ENCODE peak calls at places on chromosomes 12 and 14, in ten cellular contexts. Q is cardiac fibroblast, P is keratinocyte, K is psoas muscle, F is lung, S is foreskin fibroblast, E is thoracic aorta, L is mucosa of descending colon, X is lower leg skin, V is suprapubic skin. D is an unnamed sample.

GRCh38 chr14:60815371-60815770 is 80.8 kb downstream of the MNAT1 start:
- DNase-seq in Q (no peak), P (no peak), K (no peak), F (no peak), S (peak), E (no peak), L (no peak), X (no peak), V (no peak), D (peak)

GRCh38 chr14:23639891-23640523 is 3.8 kb downstream of the DHRS2 start:
- DNase-seq in Q (peak), P (no peak), K (no peak), F (no peak), S (peak), E (no peak), L (no peak), X (peak), V (no peak), D (no peak)

GRCh38 chr12:45282411-45282810 is 66.5 kb downstream of the ANO6 start:
- DNase-seq in Q (no peak), P (no peak), K (no peak), F (no peak), S (no peak), E (no peak), L (peak), X (no peak), V (no peak), D (no peak)

GRCh38 chr14:23306113-23306411 is 571 bp upstream of the BCL2L2 start:
- DNase-seq in Q (no peak), P (no peak), K (no peak), F (no peak), S (peak), E (no peak), L (no peak), X (no peak), V (no peak), D (peak)

GRCh38 chr12:77893918-77894317 is 63.2 kb downstream of the NAV3 start:
- DNase-seq in Q (peak), P (no peak), K (no peak), F (no peak), S (peak), E (no peak), L (no peak), X (no peak), V (no peak), D (peak)

GRCh38 chr14:59657769-59658168 is 81.2 kb upstream of the CCDC175 start:
- DNase-seq in Q (no peak), P (no peak), K (no peak), F (no peak), S (no peak), E (no peak), L (no peak), X (no peak), V (no peak), D (no peak)

GRCh38 chr12:102114212-102114611 is 5.7 kb downstream of the NUP37 start:
- DNase-seq in Q (no peak), P (no peak), K (no peak), F (no peak), S (no peak), E (no peak), L (no peak), X (no peak), V (no peak), D (no peak)

GRCh38 chr14:30610719-30611388 is 11.3 kb upstream of the SCFD1 start:
- DNase-seq in Q (peak), P (peak), K (no peak), F (peak), S (peak), E (no peak), L (no peak), X (peak), V (no peak), D (peak)

GRCh38 chr12:68223067-68223747 is 2.4 kb downstream of the IL26 start:
- DNase-seq in Q (peak), P (peak), K (peak), F (peak), S (peak), E (peak), L (peak), X (peak), V (peak), D (peak)

GRCh38 chr12:1858456-1858855 is 38.1 kb downstream of the LRTM2 start:
- DNase-seq in Q (no peak), P (no peak), K (no peak), F (no peak), S (no peak), E (no peak), L (no peak), X (peak), V (no peak), D (no peak)

GRCh38 chr14:23057757-23058653 is 685 bp upstream of the CDH24 start:
- DNase-seq in Q (peak), P (no peak), K (peak), F (peak), S (peak), E (peak), L (peak), X (peak), V (peak), D (peak)

GRCh38 chr14:56854325-56854724 is 44.0 kb upstream of the OTX2 start:
- DNase-seq in Q (no peak), P (no peak), K (no peak), F (no peak), S (no peak), E (no peak), L (no peak), X (no peak), V (no peak), D (no peak)

GRCh38 chr14:97306133-97306784 is 509.1 kb downstream of the VRK1 start:
- DNase-seq in Q (no peak), P (no peak), K (no peak), F (no peak), S (no peak), E (no peak), L (no peak), X (no peak), V (no peak), D (no peak)

GRCh38 chr12:38159591-38160317 is 156.8 kb upstream of the ALG10B start:
- DNase-seq in Q (no peak), P (no peak), K (no peak), F (no peak), S (no peak), E (no peak), L (no peak), X (peak), V (no peak), D (no peak)

GRCh38 chr12:89225401-89225800 is 126.9 kb downstream of the DUSP6 start:
- DNase-seq in Q (peak), P (peak), K (peak), F (peak), S (peak), E (no peak), L (no peak), X (no peak), V (no peak), D (peak)

GRCh38 chr14:53549956-53550355 is 396.8 kb upstream of the DDHD1 start:
- DNase-seq in Q (no peak), P (no peak), K (no peak), F (no peak), S (no peak), E (no peak), L (no peak), X (no peak), V (no peak), D (no peak)

GRCh38 chr14:53547593-53547992 is 394.5 kb upstream of the DDHD1 start:
- DNase-seq in Q (no peak), P (no peak), K (no peak), F (no peak), S (no peak), E (no peak), L (no peak), X (no peak), V (no peak), D (no peak)

GRCh38 chr14:53550776-53551175 is 397.7 kb upstream of the DDHD1 start:
- DNase-seq in Q (no peak), P (no peak), K (no peak), F (no peak), S (no peak), E (no peak), L (no peak), X (no peak), V (no peak), D (no peak)

GRCh38 chr14:53542692-53543091 is 389.6 kb upstream of the DDHD1 start:
- DNase-seq in Q (peak), P (no peak), K (no peak), F (peak), S (peak), E (no peak), L (no peak), X (no peak), V (no peak), D (peak)

DNA sequence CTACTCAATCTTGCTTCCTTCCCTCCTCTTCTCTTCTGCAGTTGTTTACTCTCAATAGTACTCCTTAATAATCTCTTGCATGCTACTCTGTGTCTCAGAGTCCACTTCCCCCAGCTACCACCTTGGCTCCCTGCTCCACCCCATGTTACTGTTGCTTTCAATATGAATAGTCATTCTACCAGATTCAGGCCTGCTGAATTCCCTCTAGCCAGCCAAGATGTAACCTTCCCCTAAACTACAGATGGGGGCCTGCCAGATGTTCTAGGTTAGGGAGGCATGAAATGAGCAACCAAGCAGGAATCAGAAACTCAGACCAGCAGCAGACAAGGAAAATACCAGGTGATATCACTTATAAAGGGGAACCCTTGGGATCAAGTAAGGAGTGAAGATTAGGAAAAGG is 392.1 kb upstream of the DDHD1 start:
- DNase-seq in Q (no peak), P (no peak), K (no peak), F (no peak), S (peak), E (no peak), L (no peak), X (no peak), V (no peak), D (no peak)
- H3K4me3 ChIP-seq in Q (no peak), P (no peak), K (no peak), F (no peak), S (no peak), E (no peak), L (no peak), X (no peak), V (no peak), D (no peak)

GRCh38 chr14:73757876-73758391 is 43.8 kb upstream of the PNMA1 start:
- DNase-seq in Q (no peak), P (no peak), K (no peak), F (no peak), S (no peak), E (no peak), L (peak), X (peak), V (no peak), D (no peak)
- H3K4me3 ChIP-seq in Q (peak), P (peak), K (peak), F (peak), S (peak), E (peak), L (no peak), X (peak), V (peak), D (peak)

GRCh38 chr12:66188584-66189475 is at the start of gene IRAK3:
- DNase-seq in Q (peak), P (no peak), K (peak), F (peak), S (peak), E (peak), L (peak), X (peak), V (peak), D (no peak)

GRCh38 chr12:66194122-66194521 is 5.1 kb downstream of the IRAK3 start:
- DNase-seq in Q (no peak), P (no peak), K (no peak), F (no peak), S (no peak), E (no peak), L (no peak), X (no peak), V (no peak), D (no peak)

GRCh38 chr12:66190519-66191406 is 1.7 kb downstream of the IRAK3 start:
- DNase-seq in Q (peak), P (no peak), K (no peak), F (no peak), S (peak), E (no peak), L (no peak), X (no peak), V (no peak), D (peak)

GRCh38 chr12:66189476-66189823 is 436 bp downstream of the IRAK3 start:
- DNase-seq in Q (peak), P (no peak), K (no peak), F (no peak), S (peak), E (no peak), L (no peak), X (peak), V (no peak), D (no peak)

GRCh38 chr12:66191547-66192126 is 2.6 kb downstream of the IRAK3 start:
- DNase-seq in Q (no peak), P (no peak), K (no peak), F (no peak), S (no peak), E (no peak), L (no peak), X (no peak), V (no peak), D (no peak)
- H3K4me3 ChIP-seq in Q (no peak), P (no peak), K (no peak), F (no peak), S (no peak), E (peak), L (no peak), X (no peak), V (no peak), D (no peak)

DNA sequence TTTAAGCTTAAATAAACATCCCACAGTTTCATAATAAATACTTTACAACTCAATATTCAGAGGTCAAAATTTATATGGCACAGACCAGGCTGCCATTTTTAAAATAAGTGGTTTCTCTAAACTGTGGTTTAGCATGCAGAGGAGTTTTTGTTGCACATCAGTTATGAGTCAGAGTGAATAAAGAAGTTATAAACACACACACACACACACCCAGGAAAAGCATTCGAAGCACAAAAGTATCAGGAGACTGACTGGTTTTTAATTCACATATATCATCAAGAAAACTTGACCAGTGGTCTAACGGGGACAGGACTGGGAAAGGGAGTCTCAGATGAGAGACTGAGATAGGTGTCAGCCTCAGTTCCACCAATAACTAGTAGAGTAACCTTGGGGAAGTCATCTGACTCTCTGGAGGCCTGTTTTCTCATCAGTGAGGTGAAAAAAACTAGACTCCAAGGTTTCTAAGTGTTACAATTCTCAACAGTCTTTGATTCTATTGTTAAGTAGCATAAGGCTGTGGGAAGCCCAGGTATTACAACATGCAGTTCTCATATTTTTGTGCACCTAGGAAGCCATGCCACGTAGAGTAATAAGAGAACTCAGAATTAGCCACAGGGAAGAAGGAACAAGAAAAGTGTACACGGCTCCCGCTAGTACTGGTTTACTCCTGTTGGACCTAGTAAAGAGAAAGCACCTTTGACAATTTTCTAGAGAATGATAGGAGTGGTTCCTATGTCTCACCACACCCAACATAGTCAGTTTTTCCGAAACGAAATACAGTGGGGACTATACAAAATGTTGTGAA is 5.2 kb downstream of the PPTC7 start:
- DNase-seq in Q (peak), P (peak), K (no peak), F (no peak), S (peak), E (no peak), L (no peak), X (no peak), V (no peak), D (peak)
- H3K4me3 ChIP-seq in Q (peak), P (peak), K (peak), F (no peak), S (peak), E (no peak), L (no peak), X (no peak), V (peak), D (peak)

GRCh38 chr14:88975926-88976325 is 151.5 kb downstream of the TTC8 start:
- DNase-seq in Q (no peak), P (no peak), K (no peak), F (no peak), S (no peak), E (no peak), L (no peak), X (no peak), V (no peak), D (no peak)
- H3K4me3 ChIP-seq in Q (no peak), P (no peak), K (no peak), F (no peak), S (no peak), E (no peak), L (no peak), X (no peak), V (no peak), D (no peak)

DNA sequence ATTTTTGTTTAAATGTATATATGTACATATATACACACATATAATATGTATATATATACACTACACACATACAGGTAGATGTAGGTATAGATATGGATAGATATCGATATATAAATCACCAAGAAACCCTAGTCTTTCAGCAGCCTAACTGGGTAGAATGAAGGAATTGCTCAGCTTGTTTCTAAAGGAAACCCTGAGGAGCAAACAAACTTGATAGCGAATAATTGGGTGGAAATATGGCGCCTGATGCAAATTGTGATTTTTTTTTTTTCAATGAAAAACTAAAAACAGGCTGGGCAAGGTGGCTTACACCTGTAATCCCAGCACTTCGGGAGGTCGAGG is 254 bp upstream of the CCDC177 start:
- DNase-seq in Q (no peak), P (no peak), K (no peak), F (no peak), S (no peak), E (no peak), L (no peak), X (no peak), V (no peak), D (no peak)
- H3K4me3 ChIP-seq in Q (no peak), P (no peak), K (peak), F (no peak), S (no peak), E (peak), L (no peak), X (no peak), V (peak), D (no peak)

DNA sequence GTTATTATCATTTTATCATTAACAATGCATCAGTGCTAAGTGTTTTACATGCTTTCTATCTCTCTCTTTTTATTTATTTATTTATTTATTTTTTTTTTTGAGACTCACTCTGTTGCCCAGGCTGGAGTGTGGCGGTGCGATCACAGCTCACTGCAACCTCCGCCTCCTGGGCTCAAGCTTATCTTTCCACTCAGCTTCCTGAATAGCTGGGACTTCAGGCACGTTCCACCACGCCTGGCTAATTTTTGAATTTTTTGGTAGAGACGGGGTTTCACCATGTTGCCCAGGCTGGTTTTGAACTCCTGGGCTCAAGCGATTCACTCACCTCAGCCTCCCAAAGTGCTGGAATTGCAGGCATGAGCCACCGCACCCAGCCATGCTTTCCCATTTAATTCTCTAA is 3.9 kb upstream of the BTG1 start:
- DNase-seq in Q (no peak), P (no peak), K (no peak), F (no peak), S (no peak), E (no peak), L (no peak), X (no peak), V (no peak), D (no peak)
- H3K4me3 ChIP-seq in Q (no peak), P (no peak), K (no peak), F (no peak), S (no peak), E (no peak), L (no peak), X (no peak), V (no peak), D (no peak)

GRCh38 chr14:94392510-94392935 is 4.1 kb upstream of the SERPINA1 start:
- DNase-seq in Q (peak), P (no peak), K (peak), F (peak), S (no peak), E (no peak), L (no peak), X (no peak), V (no peak), D (peak)
- H3K4me3 ChIP-seq in Q (no peak), P (no peak), K (no peak), F (no peak), S (no peak), E (no peak), L (no peak), X (no peak), V (no peak), D (no peak)

DNA sequence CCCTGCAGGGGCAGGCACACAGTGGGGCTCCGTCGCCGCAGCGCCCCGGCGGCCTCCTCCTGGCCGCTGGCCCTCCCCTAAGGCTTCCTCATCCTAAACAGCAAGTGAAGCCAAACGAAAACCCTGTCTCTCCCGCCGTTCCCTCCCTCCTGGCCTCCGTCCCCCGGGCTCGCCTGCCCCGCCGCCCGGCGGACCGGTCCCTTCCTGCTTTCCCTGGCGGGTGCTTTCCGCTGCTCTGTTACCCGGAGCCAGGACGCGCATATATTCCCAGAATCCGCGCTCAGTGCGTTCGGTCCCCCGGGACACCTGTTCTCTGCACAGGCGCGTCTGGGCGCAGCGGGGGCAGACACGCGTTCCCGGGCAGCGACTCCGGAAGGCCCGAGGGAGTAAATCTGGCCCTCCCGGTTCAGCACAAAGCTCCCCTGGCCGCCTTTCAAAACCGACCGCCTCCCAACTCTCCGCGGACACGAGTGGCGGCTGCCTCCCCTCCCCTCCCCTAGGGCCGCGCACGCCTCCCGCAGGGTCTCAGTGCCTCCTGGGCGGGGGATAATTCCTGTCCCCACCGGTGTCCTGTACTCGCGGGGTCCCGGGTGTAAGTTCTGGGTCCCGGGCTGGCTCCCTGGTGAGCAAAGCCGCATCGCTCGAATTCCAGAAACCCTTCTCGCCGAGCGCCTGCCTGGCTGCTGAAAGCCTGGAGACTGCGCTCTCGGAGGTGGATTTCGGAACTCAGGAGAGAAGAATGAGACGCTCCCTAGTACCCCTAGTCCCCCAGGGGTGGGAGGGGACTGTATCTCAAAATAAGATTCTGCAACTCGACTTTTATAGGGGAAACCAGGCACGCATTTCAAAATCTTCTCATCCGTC is 21.4 kb upstream of the CEP170B start:
- DNase-seq in Q (no peak), P (no peak), K (no peak), F (no peak), S (no peak), E (no peak), L (no peak), X (no peak), V (no peak), D (no peak)
- H3K4me3 ChIP-seq in Q (no peak), P (no peak), K (peak), F (peak), S (peak), E (peak), L (no peak), X (peak), V (peak), D (peak)

D was measured in PC-3.